ENCODE peak calls at places on chromosomes 5 and 9, in five cellular contexts. One of them, this sample, is unnamed.

GRCh38 chr5:5165541-5166002 is 25.4 kb downstream of the ADAMTS16 start:
- DNase-seq in stimulated activated effector memory CD8-positive, alpha-beta T cell treated with anti-CD3 and anti-CD28 coated beads, Interleukin-12 subunit alpha, Interleukin-12 subunit beta, amount 100 ng/mL, for 72 hours: no peak
- DNase-seq in HFF-Myc: no peak
- DNase-seq in mesendoderm: peak; percentile 79
- DNase-seq in GM23338: no peak
- DNase-seq in this sample: no peak

GRCh38 chr5:173790836-173791546 is 97.2 kb upstream of the CPEB4 start:
- DNase-seq in stimulated activated effector memory CD8-positive, alpha-beta T cell treated with anti-CD3 and anti-CD28 coated beads, Interleukin-12 subunit alpha, Interleukin-12 subunit beta, amount 100 ng/mL, for 72 hours: no peak
- DNase-seq in HFF-Myc: no peak
- DNase-seq in mesendoderm: no peak
- DNase-seq in GM23338: no peak
- DNase-seq in this sample: no peak

GRCh38 chr5:143887302-143887638 is 75.3 kb downstream of the HMHB1 start:
- DNase-seq in stimulated activated effector memory CD8-positive, alpha-beta T cell treated with anti-CD3 and anti-CD28 coated beads, Interleukin-12 subunit alpha, Interleukin-12 subunit beta, amount 100 ng/mL, for 72 hours: no peak
- DNase-seq in HFF-Myc: peak; percentile 51
- DNase-seq in mesendoderm: no peak
- DNase-seq in GM23338: no peak
- DNase-seq in this sample: no peak

GRCh38 chr5:66796306-66797292 is 200.4 kb downstream of the MAST4 start:
- DNase-seq in stimulated activated effector memory CD8-positive, alpha-beta T cell treated with anti-CD3 and anti-CD28 coated beads, Interleukin-12 subunit alpha, Interleukin-12 subunit beta, amount 100 ng/mL, for 72 hours: no peak
- DNase-seq in HFF-Myc: no peak
- DNase-seq in mesendoderm: peak; percentile 14
- DNase-seq in GM23338: peak; percentile 27
- DNase-seq in this sample: no peak

GRCh38 chr5:109451161-109451560 is 41.4 kb upstream of the PJA2 start:
- DNase-seq in stimulated activated effector memory CD8-positive, alpha-beta T cell treated with anti-CD3 and anti-CD28 coated beads, Interleukin-12 subunit alpha, Interleukin-12 subunit beta, amount 100 ng/mL, for 72 hours: no peak
- DNase-seq in HFF-Myc: no peak
- DNase-seq in mesendoderm: no peak
- DNase-seq in GM23338: no peak
- DNase-seq in this sample: no peak

GRCh38 chr5:42360641-42361320 is 62.5 kb upstream of the GHR start:
- DNase-seq in stimulated activated effector memory CD8-positive, alpha-beta T cell treated with anti-CD3 and anti-CD28 coated beads, Interleukin-12 subunit alpha, Interleukin-12 subunit beta, amount 100 ng/mL, for 72 hours: no peak
- DNase-seq in HFF-Myc: no peak
- DNase-seq in mesendoderm: peak; percentile 68
- DNase-seq in GM23338: peak; percentile 56
- DNase-seq in this sample: no peak

GRCh38 chr9:96875460-96876142 is 21.3 kb upstream of the ZNF782 start:
- DNase-seq in stimulated activated effector memory CD8-positive, alpha-beta T cell treated with anti-CD3 and anti-CD28 coated beads, Interleukin-12 subunit alpha, Interleukin-12 subunit beta, amount 100 ng/mL, for 72 hours: peak; percentile 14
- DNase-seq in HFF-Myc: no peak
- DNase-seq in mesendoderm: peak; percentile 99
- DNase-seq in GM23338: peak; percentile 100
- DNase-seq in this sample: peak; percentile 43

GRCh38 chr9:33884856-33885701 is 68.1 kb downstream of the UBE2R2 start:
- DNase-seq in stimulated activated effector memory CD8-positive, alpha-beta T cell treated with anti-CD3 and anti-CD28 coated beads, Interleukin-12 subunit alpha, Interleukin-12 subunit beta, amount 100 ng/mL, for 72 hours: no peak
- DNase-seq in HFF-Myc: no peak
- DNase-seq in mesendoderm: no peak
- DNase-seq in GM23338: no peak
- DNase-seq in this sample: no peak

GRCh38 chr5:94613583-94613982 is 4.8 kb downstream of the KIAA0825 start:
- DNase-seq in stimulated activated effector memory CD8-positive, alpha-beta T cell treated with anti-CD3 and anti-CD28 coated beads, Interleukin-12 subunit alpha, Interleukin-12 subunit beta, amount 100 ng/mL, for 72 hours: no peak
- DNase-seq in HFF-Myc: no peak
- DNase-seq in mesendoderm: peak; percentile 65
- DNase-seq in GM23338: peak; percentile 75
- DNase-seq in this sample: no peak

GRCh38 chr9:14185016-14185415 is 128.9 kb downstream of the NFIB start:
- DNase-seq in stimulated activated effector memory CD8-positive, alpha-beta T cell treated with anti-CD3 and anti-CD28 coated beads, Interleukin-12 subunit alpha, Interleukin-12 subunit beta, amount 100 ng/mL, for 72 hours: no peak
- DNase-seq in HFF-Myc: no peak
- DNase-seq in mesendoderm: no peak
- DNase-seq in GM23338: no peak
- DNase-seq in this sample: no peak

GRCh38 chr9:137989999-137990715 is 112.6 kb downstream of the CACNA1B start:
- DNase-seq in stimulated activated effector memory CD8-positive, alpha-beta T cell treated with anti-CD3 and anti-CD28 coated beads, Interleukin-12 subunit alpha, Interleukin-12 subunit beta, amount 100 ng/mL, for 72 hours: no peak
- DNase-seq in HFF-Myc: no peak
- DNase-seq in mesendoderm: no peak
- DNase-seq in GM23338: no peak
- DNase-seq in this sample: no peak

GRCh38 chr9:137522746-137523455 is 27.3 kb downstream of the PNPLA7 start:
- DNase-seq in stimulated activated effector memory CD8-positive, alpha-beta T cell treated with anti-CD3 and anti-CD28 coated beads, Interleukin-12 subunit alpha, Interleukin-12 subunit beta, amount 100 ng/mL, for 72 hours: no peak
- DNase-seq in HFF-Myc: no peak
- DNase-seq in mesendoderm: no peak
- DNase-seq in GM23338: no peak
- DNase-seq in this sample: no peak

GRCh38 chr9:73118898-73119554 is 32.6 kb upstream of the ANXA1 start:
- DNase-seq in stimulated activated effector memory CD8-positive, alpha-beta T cell treated with anti-CD3 and anti-CD28 coated beads, Interleukin-12 subunit alpha, Interleukin-12 subunit beta, amount 100 ng/mL, for 72 hours: no peak
- DNase-seq in HFF-Myc: no peak
- DNase-seq in mesendoderm: peak; percentile 32
- DNase-seq in GM23338: no peak
- DNase-seq in this sample: peak; percentile 14

GRCh38 chr9:136759001-136759400 is 958 bp upstream of the LCN8 start:
- DNase-seq in stimulated activated effector memory CD8-positive, alpha-beta T cell treated with anti-CD3 and anti-CD28 coated beads, Interleukin-12 subunit alpha, Interleukin-12 subunit beta, amount 100 ng/mL, for 72 hours: no peak
- DNase-seq in HFF-Myc: no peak
- DNase-seq in mesendoderm: no peak
- DNase-seq in GM23338: no peak
- DNase-seq in this sample: no peak

GRCh38 chr5:132714456-132715307 is 22.7 kb downstream of the KIF3A start:
- DNase-seq in stimulated activated effector memory CD8-positive, alpha-beta T cell treated with anti-CD3 and anti-CD28 coated beads, Interleukin-12 subunit alpha, Interleukin-12 subunit beta, amount 100 ng/mL, for 72 hours: no peak
- DNase-seq in HFF-Myc: no peak
- DNase-seq in mesendoderm: peak; percentile 12
- DNase-seq in GM23338: peak; percentile 19
- DNase-seq in this sample: no peak

GRCh38 chr5:166441-167372 is 24.6 kb upstream of the LRRC14B start:
- DNase-seq in stimulated activated effector memory CD8-positive, alpha-beta T cell treated with anti-CD3 and anti-CD28 coated beads, Interleukin-12 subunit alpha, Interleukin-12 subunit beta, amount 100 ng/mL, for 72 hours: no peak
- DNase-seq in HFF-Myc: no peak
- DNase-seq in mesendoderm: no peak
- DNase-seq in GM23338: no peak
- DNase-seq in this sample: no peak

GRCh38 chr9:136031741-136032638 is 63.1 kb downstream of the NACC2 start:
- DNase-seq in stimulated activated effector memory CD8-positive, alpha-beta T cell treated with anti-CD3 and anti-CD28 coated beads, Interleukin-12 subunit alpha, Interleukin-12 subunit beta, amount 100 ng/mL, for 72 hours: no peak
- DNase-seq in HFF-Myc: no peak
- DNase-seq in mesendoderm: no peak
- DNase-seq in GM23338: no peak
- DNase-seq in this sample: no peak

GRCh38 chr9:111603041-111603440 is 3.6 kb upstream of the PTGR1 start:
- DNase-seq in stimulated activated effector memory CD8-positive, alpha-beta T cell treated with anti-CD3 and anti-CD28 coated beads, Interleukin-12 subunit alpha, Interleukin-12 subunit beta, amount 100 ng/mL, for 72 hours: no peak
- DNase-seq in HFF-Myc: no peak
- DNase-seq in mesendoderm: no peak
- DNase-seq in GM23338: no peak
- DNase-seq in this sample: no peak

GRCh38 chr5:33981408-33982171 is 2.9 kb downstream of the SLC45A2 start:
- DNase-seq in stimulated activated effector memory CD8-positive, alpha-beta T cell treated with anti-CD3 and anti-CD28 coated beads, Interleukin-12 subunit alpha, Interleukin-12 subunit beta, amount 100 ng/mL, for 72 hours: no peak
- DNase-seq in HFF-Myc: no peak
- DNase-seq in mesendoderm: no peak
- DNase-seq in GM23338: peak; percentile 32
- DNase-seq in this sample: no peak

GRCh38 chr5:172641359-172642045 is 439 bp downstream of the NEURL1B start:
- DNase-seq in stimulated activated effector memory CD8-positive, alpha-beta T cell treated with anti-CD3 and anti-CD28 coated beads, Interleukin-12 subunit alpha, Interleukin-12 subunit beta, amount 100 ng/mL, for 72 hours: peak; percentile 6
- DNase-seq in HFF-Myc: no peak
- DNase-seq in mesendoderm: no peak
- DNase-seq in GM23338: peak; percentile 70
- DNase-seq in this sample: no peak

GRCh38 chr9:21904776-21905175 is 89.4 kb downstream of the CDKN2A start:
- DNase-seq in stimulated activated effector memory CD8-positive, alpha-beta T cell treated with anti-CD3 and anti-CD28 coated beads, Interleukin-12 subunit alpha, Interleukin-12 subunit beta, amount 100 ng/mL, for 72 hours: no peak
- DNase-seq in HFF-Myc: no peak
- DNase-seq in mesendoderm: peak; percentile 30
- DNase-seq in GM23338: peak; percentile 78
- DNase-seq in this sample: no peak

GRCh38 chr5:68187268-68188055 is 28.1 kb upstream of the PIK3R1 start:
- DNase-seq in stimulated activated effector memory CD8-positive, alpha-beta T cell treated with anti-CD3 and anti-CD28 coated beads, Interleukin-12 subunit alpha, Interleukin-12 subunit beta, amount 100 ng/mL, for 72 hours: no peak
- DNase-seq in HFF-Myc: no peak
- DNase-seq in mesendoderm: peak; percentile 58
- DNase-seq in GM23338: peak; percentile 75
- DNase-seq in this sample: no peak

GRCh38 chr5:109713453-109713852 is 23.7 kb downstream of the MAN2A1 start:
- DNase-seq in stimulated activated effector memory CD8-positive, alpha-beta T cell treated with anti-CD3 and anti-CD28 coated beads, Interleukin-12 subunit alpha, Interleukin-12 subunit beta, amount 100 ng/mL, for 72 hours: no peak
- DNase-seq in HFF-Myc: no peak
- DNase-seq in mesendoderm: no peak
- DNase-seq in GM23338: no peak
- DNase-seq in this sample: no peak

GRCh38 chr5:171155621-171156020 is 153.4 kb upstream of the TLX3 start:
- DNase-seq in stimulated activated effector memory CD8-positive, alpha-beta T cell treated with anti-CD3 and anti-CD28 coated beads, Interleukin-12 subunit alpha, Interleukin-12 subunit beta, amount 100 ng/mL, for 72 hours: no peak
- DNase-seq in HFF-Myc: no peak
- DNase-seq in mesendoderm: no peak
- DNase-seq in GM23338: no peak
- DNase-seq in this sample: peak; percentile 26

GRCh38 chr9:30913331-30913730 is 1471.1 kb upstream of the ACO1 start:
- DNase-seq in stimulated activated effector memory CD8-positive, alpha-beta T cell treated with anti-CD3 and anti-CD28 coated beads, Interleukin-12 subunit alpha, Interleukin-12 subunit beta, amount 100 ng/mL, for 72 hours: no peak
- DNase-seq in HFF-Myc: no peak
- DNase-seq in mesendoderm: peak; percentile 14
- DNase-seq in GM23338: peak; percentile 82
- DNase-seq in this sample: no peak

GRCh38 chr5:73370620-73371583 is 77.7 kb downstream of the FOXD1 start:
- DNase-seq in stimulated activated effector memory CD8-positive, alpha-beta T cell treated with anti-CD3 and anti-CD28 coated beads, Interleukin-12 subunit alpha, Interleukin-12 subunit beta, amount 100 ng/mL, for 72 hours: no peak
- DNase-seq in HFF-Myc: peak; percentile 67
- DNase-seq in mesendoderm: peak; percentile 91
- DNase-seq in GM23338: no peak
- DNase-seq in this sample: peak; percentile 70

GRCh38 chr5:14216902-14217301 is 73.8 kb downstream of the TRIO start:
- DNase-seq in stimulated activated effector memory CD8-positive, alpha-beta T cell treated with anti-CD3 and anti-CD28 coated beads, Interleukin-12 subunit alpha, Interleukin-12 subunit beta, amount 100 ng/mL, for 72 hours: no peak
- DNase-seq in HFF-Myc: no peak
- DNase-seq in mesendoderm: peak; percentile 93
- DNase-seq in GM23338: peak; percentile 81
- DNase-seq in this sample: no peak

GRCh38 chr5:89353837-89354551 is 471.0 kb upstream of the MEF2C start:
- DNase-seq in stimulated activated effector memory CD8-positive, alpha-beta T cell treated with anti-CD3 and anti-CD28 coated beads, Interleukin-12 subunit alpha, Interleukin-12 subunit beta, amount 100 ng/mL, for 72 hours: no peak
- DNase-seq in HFF-Myc: no peak
- DNase-seq in mesendoderm: peak; percentile 3
- DNase-seq in GM23338: peak; percentile 9
- DNase-seq in this sample: no peak

GRCh38 chr5:159515197-159515596 is 184.9 kb upstream of the IL12B start:
- DNase-seq in stimulated activated effector memory CD8-positive, alpha-beta T cell treated with anti-CD3 and anti-CD28 coated beads, Interleukin-12 subunit alpha, Interleukin-12 subunit beta, amount 100 ng/mL, for 72 hours: no peak
- DNase-seq in HFF-Myc: no peak
- DNase-seq in mesendoderm: no peak
- DNase-seq in GM23338: no peak
- DNase-seq in this sample: no peak

GRCh38 chr5:33641722-33642505 is 201.1 kb downstream of the TARS1 start:
- DNase-seq in stimulated activated effector memory CD8-positive, alpha-beta T cell treated with anti-CD3 and anti-CD28 coated beads, Interleukin-12 subunit alpha, Interleukin-12 subunit beta, amount 100 ng/mL, for 72 hours: no peak
- DNase-seq in HFF-Myc: no peak
- DNase-seq in mesendoderm: peak; percentile 51
- DNase-seq in GM23338: peak; percentile 12
- DNase-seq in this sample: peak; percentile 1

GRCh38 chr9:136060671-136061371 is 34.3 kb downstream of the NACC2 start:
- DNase-seq in stimulated activated effector memory CD8-positive, alpha-beta T cell treated with anti-CD3 and anti-CD28 coated beads, Interleukin-12 subunit alpha, Interleukin-12 subunit beta, amount 100 ng/mL, for 72 hours: no peak
- DNase-seq in HFF-Myc: no peak
- DNase-seq in mesendoderm: no peak
- DNase-seq in GM23338: no peak
- DNase-seq in this sample: no peak

This sample was measured in COLO829.